ENCODE peak calls at places on chromosomes 7 and 10, in four cellular contexts. E is foreskin fibroblast, S is left ventricle myocardium inferior, M is H9. A is an unnamed sample.

GRCh38 chr7:137774793-137775201 is 72.0 kb downstream of the DGKI start:
- DNase-seq in E (peak), S (no peak), M (no peak), A (no peak)

GRCh38 chr7:111392976-111393762 is 169.1 kb downstream of the IMMP2L start:
- DNase-seq in E (no peak), S (peak), M (no peak), A (no peak)

GRCh38 chr10:55160904-55161303 is 359.9 kb upstream of the PCDH15 start:
- DNase-seq in E (no peak), S (no peak), M (no peak), A (no peak)

GRCh38 chr7:47710201-47710935 is 128.5 kb upstream of the TNS3 start:
- DNase-seq in E (no peak), S (no peak), M (no peak), A (no peak)

GRCh38 chr7:22114440-22114981 is 168.8 kb upstream of the CDCA7L start:
- DNase-seq in E (no peak), S (peak), M (peak), A (no peak)

GRCh38 chr10:77349226-77349625 is 288.4 kb downstream of the KCNMA1 start:
- DNase-seq in E (no peak), S (no peak), M (no peak), A (no peak)

GRCh38 chr7:371779-372545 is 82.0 kb downstream of the FOXL3 start:
- DNase-seq in E (no peak), S (peak), M (peak), A (peak)

GRCh38 chr7:155531686-155532085 is 14.7 kb downstream of the CNPY1 start:
- DNase-seq in E (no peak), S (no peak), M (no peak), A (no peak)

GRCh38 chr10:47098964-47099363 is 187.7 kb downstream of the PTPN20 start:
- DNase-seq in E (no peak), S (no peak), M (peak), A (no peak)

GRCh38 chr7:155292680-155293226 is 4.9 kb upstream of the INSIG1 start:
- DNase-seq in E (no peak), S (no peak), M (no peak), A (no peak)

GRCh38 chr10:31031666-31032514 is at the start of gene ZNF438:
- DNase-seq in E (peak), S (peak), M (peak), A (peak)

GRCh38 chr7:105691029-105691691 is 109.9 kb upstream of the EFCAB10 start:
- DNase-seq in E (peak), S (no peak), M (peak), A (no peak)

GRCh38 chr10:110434477-110435096 is 63.1 kb upstream of the DUSP5 start:
- DNase-seq in E (no peak), S (no peak), M (no peak), A (peak)

GRCh38 chr7:145718129-145718528 is 398.5 kb upstream of the CNTNAP2 start:
- DNase-seq in E (no peak), S (no peak), M (peak), A (no peak)

GRCh38 chr7:36021367-36021766 is 131.7 kb upstream of the EEPD1 start:
- DNase-seq in E (peak), S (no peak), M (peak), A (no peak)
- TF ChIP-seq CTCF in E (peak), S (peak), M (peak), A (peak)

GRCh38 chr7:101243786-101244384 is 996 bp downstream of the FIS1 start:
- DNase-seq in E (peak), S (no peak), M (peak), A (no peak)
- TF ChIP-seq CTCF in E (peak), S (peak), M (no peak), A (peak)

GRCh38 chr10:12719365-12719764 is 282.1 kb downstream of the CCDC3 start:
- DNase-seq in E (peak), S (no peak), M (no peak), A (no peak)

GRCh38 chr10:12712284-12712983 is 289.1 kb downstream of the CCDC3 start:
- DNase-seq in E (no peak), S (no peak), M (no peak), A (no peak)

GRCh38 chr10:12717981-12718707 is 283.4 kb downstream of the CCDC3 start:
- DNase-seq in E (no peak), S (no peak), M (no peak), A (no peak)

GRCh38 chr10:12720217-12720981 is 281.1 kb downstream of the CCDC3 start:
- DNase-seq in E (peak), S (peak), M (no peak), A (no peak)

GRCh38 chr10:12716042-12716441 is 285.5 kb downstream of the CCDC3 start:
- DNase-seq in E (no peak), S (no peak), M (no peak), A (no peak)
- TF ChIP-seq CTCF in E (no peak), S (no peak), M (no peak), A (no peak)

DNA sequence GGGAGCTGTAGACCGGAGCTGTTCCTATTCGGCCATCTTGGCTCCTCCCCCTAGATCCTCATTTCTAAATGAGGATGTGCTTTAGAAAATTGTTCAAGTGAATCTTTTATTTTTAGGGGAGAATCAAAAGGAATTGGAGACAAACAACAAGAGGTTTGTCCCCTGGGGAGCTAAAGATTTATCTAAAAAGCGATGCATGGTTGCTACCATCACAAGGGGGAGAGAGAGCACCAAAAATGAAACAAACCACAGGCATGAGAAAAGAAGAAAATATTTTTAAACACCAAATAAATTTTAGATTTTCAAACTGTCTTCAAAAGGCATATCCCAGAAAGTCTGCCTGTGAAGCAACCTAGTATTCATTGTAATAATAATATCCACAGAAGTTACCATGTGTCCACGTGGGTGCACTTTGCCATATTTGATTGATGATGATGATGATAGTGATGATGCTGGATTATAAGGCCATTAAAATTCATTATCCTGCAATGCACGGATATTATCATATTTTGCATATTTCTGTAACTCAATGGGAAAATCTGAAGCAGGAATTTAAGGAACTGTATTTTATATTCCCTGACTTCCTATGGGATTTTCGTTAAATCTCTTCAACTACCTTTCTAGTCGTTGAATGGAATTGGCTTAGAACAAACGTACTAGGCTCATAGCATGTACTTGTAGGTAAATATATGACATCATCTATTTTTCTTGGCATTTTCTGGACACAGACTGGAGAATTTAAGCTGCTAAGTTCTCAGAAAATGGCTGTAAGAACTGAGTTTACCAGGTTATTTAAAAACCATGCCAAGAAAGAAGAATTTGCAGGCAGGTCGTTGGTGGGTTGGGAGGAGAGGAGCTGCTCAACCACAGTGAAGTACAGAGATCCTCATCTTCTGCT is 171.6 kb downstream of the WDR37 start:
- DNase-seq in E (no peak), S (no peak), M (no peak), A (no peak)
- TF ChIP-seq CTCF in E (no peak), S (no peak), M (peak), A (no peak)

GRCh38 chr7:151076863-151077704 is 3.5 kb downstream of the FASTK start:
- DNase-seq in E (peak), S (no peak), M (peak), A (no peak)
- TF ChIP-seq CTCF in E (peak), S (peak), M (peak), A (peak)

DNA sequence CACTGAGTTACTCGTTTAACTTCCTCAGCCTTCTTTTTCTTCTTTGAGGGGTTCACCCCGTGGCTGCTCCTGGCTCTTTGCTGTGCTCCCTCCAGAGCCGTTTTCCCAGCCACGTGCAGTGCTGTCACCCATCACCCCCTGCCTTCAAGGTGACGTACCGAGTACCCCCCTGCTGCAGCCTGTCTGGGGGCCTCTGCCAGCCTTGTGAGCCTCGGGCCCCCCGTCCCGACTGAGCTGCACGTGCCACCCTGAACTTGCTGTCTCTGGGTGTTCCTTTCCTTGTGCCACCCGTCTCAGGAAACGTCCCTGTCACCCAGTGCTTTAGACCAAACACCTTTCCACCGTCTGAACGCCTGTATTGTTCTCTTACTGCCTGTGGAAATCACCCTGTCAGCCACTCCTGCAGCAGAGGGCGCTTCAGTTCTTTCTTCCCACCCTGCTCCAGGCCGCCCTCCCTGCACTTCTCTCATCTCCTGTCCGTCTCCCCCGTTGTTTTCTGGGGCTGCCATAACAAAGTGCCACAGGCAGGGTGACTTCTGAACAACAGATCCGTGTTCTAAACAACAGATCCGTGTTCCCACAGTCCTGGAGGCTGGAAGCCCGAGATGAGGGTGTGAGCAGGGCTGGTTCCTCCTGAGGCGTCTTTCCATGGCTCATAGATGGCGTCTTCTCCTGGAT is 44.6 kb downstream of the WDR37 start:
- DNase-seq in E (no peak), S (no peak), M (peak), A (no peak)
- TF ChIP-seq CTCF in E (no peak), S (no peak), M (peak), A (no peak)

GRCh38 chr10:12800302-12800701 is 201.2 kb downstream of the CCDC3 start:
- DNase-seq in E (no peak), S (no peak), M (no peak), A (no peak)
- TF ChIP-seq CTCF in E (no peak), S (no peak), M (peak), A (no peak)

A was measured in CD14-positive monocyte.